ENCODE peak calls at places on chromosomes 11 and 22, in ten cellular contexts. One of them, this sample, is unnamed.

GRCh38 chr11:86174101-86175046 is 70.2 kb upstream of the EED start:
- DNase-seq in breast epithelium: peak
- DNase-seq in esophagus squamous epithelium: peak
- DNase-seq in right lobe of liver: peak
- DNase-seq in vagina: no peak
- DNase-seq in transverse colon: no peak
- DNase-seq in A549: no peak
- DNase-seq in tibial nerve: peak
- DNase-seq in prostate gland: no peak
- DNase-seq in ovary: peak
- DNase-seq in this sample: peak

GRCh38 chr22:48893288-48894063 is 934.2 kb downstream of the BRD1 start:
- DNase-seq in transverse colon: no peak
- DNase-seq in esophagus squamous epithelium: no peak
- DNase-seq in right lobe of liver: no peak
- DNase-seq in tibial nerve: no peak
- DNase-seq in prostate gland: no peak
- DNase-seq in A549: no peak
- DNase-seq in ovary: no peak
- DNase-seq in vagina: no peak
- DNase-seq in breast epithelium: no peak
- DNase-seq in this sample: peak

GRCh38 chr11:79437274-79437980 is 3.4 kb downstream of the TENM4 start:
- DNase-seq in esophagus squamous epithelium: no peak
- DNase-seq in ovary: peak
- DNase-seq in A549: no peak
- DNase-seq in vagina: no peak
- DNase-seq in prostate gland: peak
- DNase-seq in transverse colon: peak
- DNase-seq in tibial nerve: peak
- DNase-seq in breast epithelium: peak
- DNase-seq in right lobe of liver: peak
- DNase-seq in this sample: peak

GRCh38 chr11:26993965-26994446 is at the start of gene FIBIN:
- DNase-seq in tibial nerve: no peak
- DNase-seq in right lobe of liver: no peak
- DNase-seq in A549: no peak
- DNase-seq in prostate gland: no peak
- DNase-seq in esophagus squamous epithelium: no peak
- DNase-seq in vagina: no peak
- DNase-seq in ovary: peak
- DNase-seq in transverse colon: peak
- DNase-seq in breast epithelium: no peak
- DNase-seq in this sample: peak

GRCh38 chr22:35479359-35479758 is 61.3 kb upstream of the RASD2 start:
- DNase-seq in transverse colon: no peak
- DNase-seq in ovary: no peak
- DNase-seq in right lobe of liver: no peak
- DNase-seq in esophagus squamous epithelium: no peak
- DNase-seq in A549: no peak
- DNase-seq in tibial nerve: no peak
- DNase-seq in breast epithelium: no peak
- DNase-seq in prostate gland: peak
- DNase-seq in vagina: no peak
- DNase-seq in this sample: no peak

GRCh38 chr11:47611240-47611863 is 17.1 kb upstream of the C1QTNF4 start:
- DNase-seq in tibial nerve: no peak
- DNase-seq in A549: no peak
- DNase-seq in breast epithelium: no peak
- DNase-seq in ovary: no peak
- DNase-seq in right lobe of liver: no peak
- DNase-seq in transverse colon: no peak
- DNase-seq in vagina: no peak
- DNase-seq in prostate gland: no peak
- DNase-seq in esophagus squamous epithelium: no peak
- DNase-seq in this sample: no peak

GRCh38 chr11:12673601-12673923 is 659 bp upstream of the TEAD1 start:
- DNase-seq in esophagus squamous epithelium: no peak
- DNase-seq in breast epithelium: no peak
- DNase-seq in vagina: no peak
- DNase-seq in prostate gland: no peak
- DNase-seq in ovary: no peak
- DNase-seq in tibial nerve: no peak
- DNase-seq in A549: no peak
- DNase-seq in right lobe of liver: no peak
- DNase-seq in transverse colon: no peak
- DNase-seq in this sample: no peak

GRCh38 chr22:44665115-44665514 is 36.9 kb upstream of the PRR5 start:
- DNase-seq in right lobe of liver: no peak
- DNase-seq in A549: no peak
- DNase-seq in esophagus squamous epithelium: no peak
- DNase-seq in breast epithelium: no peak
- DNase-seq in vagina: no peak
- DNase-seq in prostate gland: no peak
- DNase-seq in tibial nerve: no peak
- DNase-seq in ovary: no peak
- DNase-seq in transverse colon: peak
- DNase-seq in this sample: no peak

GRCh38 chr11:65780770-65781151 is at the start of gene AP5B1:
- DNase-seq in esophagus squamous epithelium: no peak
- DNase-seq in breast epithelium: peak
- DNase-seq in A549: peak
- DNase-seq in vagina: peak
- DNase-seq in tibial nerve: peak
- DNase-seq in right lobe of liver: peak
- DNase-seq in prostate gland: peak
- DNase-seq in ovary: peak
- DNase-seq in transverse colon: peak
- DNase-seq in this sample: peak
- TF ChIP-seq POLR2A in esophagus squamous epithelium: no peak
- TF ChIP-seq POLR2A in breast epithelium: no peak
- TF ChIP-seq POLR2A in A549: peak
- TF ChIP-seq POLR2A in vagina: no peak
- TF ChIP-seq POLR2A in tibial nerve: peak
- TF ChIP-seq POLR2A in right lobe of liver: peak
- TF ChIP-seq POLR2A in prostate gland: peak
- TF ChIP-seq POLR2A in ovary: no peak
- TF ChIP-seq POLR2A in transverse colon: no peak
- TF ChIP-seq POLR2A in this sample: peak

GRCh38 chr11:68735626-68736025 is 15.7 kb downstream of the TESMIN start:
- DNase-seq in right lobe of liver: no peak
- DNase-seq in ovary: no peak
- DNase-seq in transverse colon: no peak
- DNase-seq in A549: no peak
- DNase-seq in tibial nerve: no peak
- DNase-seq in breast epithelium: no peak
- DNase-seq in esophagus squamous epithelium: no peak
- DNase-seq in prostate gland: no peak
- DNase-seq in vagina: no peak
- DNase-seq in this sample: no peak

GRCh38 chr11:68735125-68735524 is 16.2 kb downstream of the TESMIN start:
- DNase-seq in right lobe of liver: no peak
- DNase-seq in vagina: no peak
- DNase-seq in prostate gland: no peak
- DNase-seq in transverse colon: no peak
- DNase-seq in tibial nerve: no peak
- DNase-seq in A549: no peak
- DNase-seq in esophagus squamous epithelium: no peak
- DNase-seq in breast epithelium: no peak
- DNase-seq in ovary: no peak
- DNase-seq in this sample: peak
- H3K27ac ChIP-seq in right lobe of liver: no peak
- H3K27ac ChIP-seq in vagina: no peak
- H3K27ac ChIP-seq in prostate gland: no peak
- H3K27ac ChIP-seq in transverse colon: no peak
- H3K27ac ChIP-seq in tibial nerve: no peak
- H3K27ac ChIP-seq in A549: no peak
- H3K27ac ChIP-seq in esophagus squamous epithelium: no peak
- H3K27ac ChIP-seq in breast epithelium: no peak
- H3K27ac ChIP-seq in ovary: no peak
- H3K27ac ChIP-seq in this sample: peak

GRCh38 chr22:50528682-50529415 is 963 bp downstream of the TYMP start:
- DNase-seq in prostate gland: no peak
- DNase-seq in esophagus squamous epithelium: no peak
- DNase-seq in breast epithelium: no peak
- DNase-seq in ovary: no peak
- DNase-seq in right lobe of liver: peak
- DNase-seq in transverse colon: peak
- DNase-seq in A549: no peak
- DNase-seq in tibial nerve: no peak
- DNase-seq in vagina: no peak
- DNase-seq in this sample: peak
- TF ChIP-seq POLR2A in prostate gland: no peak
- TF ChIP-seq POLR2A in esophagus squamous epithelium: no peak
- TF ChIP-seq POLR2A in breast epithelium: no peak
- TF ChIP-seq POLR2A in ovary: no peak
- TF ChIP-seq POLR2A in right lobe of liver: no peak
- TF ChIP-seq POLR2A in transverse colon: no peak
- TF ChIP-seq POLR2A in A549: no peak
- TF ChIP-seq POLR2A in tibial nerve: no peak
- TF ChIP-seq POLR2A in vagina: no peak
- TF ChIP-seq POLR2A in this sample: no peak

DNA sequence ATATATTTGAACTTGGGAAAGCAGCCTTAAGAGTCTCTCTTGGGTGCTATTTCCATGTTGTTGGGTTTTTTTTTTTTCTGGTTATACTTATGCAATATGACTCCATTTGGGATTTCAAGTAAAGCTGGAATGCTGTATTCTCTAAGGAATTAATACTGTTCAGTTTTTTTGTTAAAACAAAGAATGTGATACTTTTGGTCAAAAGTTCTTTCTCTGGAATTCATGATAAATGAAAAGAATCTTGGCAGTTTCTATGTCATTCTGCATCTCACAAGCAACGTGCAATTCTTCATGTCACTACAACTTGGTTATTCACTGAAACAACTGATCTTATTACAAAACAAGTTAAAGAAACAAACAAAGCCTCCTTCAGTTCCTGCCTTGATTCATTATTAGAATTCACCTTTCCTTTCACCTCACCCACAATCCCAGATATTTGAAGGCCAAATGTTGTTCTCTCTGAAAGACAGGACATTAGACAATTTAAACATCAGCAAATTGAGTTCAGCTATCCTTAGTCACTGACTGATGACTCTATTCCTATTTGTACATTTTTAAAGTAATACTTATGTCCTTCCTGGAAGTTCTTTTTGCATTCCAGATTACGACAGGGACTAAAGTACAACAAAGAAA is 176.2 kb downstream of the SBF2 start:
- DNase-seq in A549: no peak
- DNase-seq in prostate gland: no peak
- DNase-seq in breast epithelium: no peak
- DNase-seq in ovary: no peak
- DNase-seq in vagina: no peak
- DNase-seq in tibial nerve: no peak
- DNase-seq in esophagus squamous epithelium: no peak
- DNase-seq in right lobe of liver: no peak
- DNase-seq in transverse colon: no peak
- DNase-seq in this sample: no peak
- H3K27ac ChIP-seq in A549: no peak
- H3K27ac ChIP-seq in prostate gland: no peak
- H3K27ac ChIP-seq in breast epithelium: no peak
- H3K27ac ChIP-seq in ovary: no peak
- H3K27ac ChIP-seq in vagina: peak
- H3K27ac ChIP-seq in tibial nerve: no peak
- H3K27ac ChIP-seq in esophagus squamous epithelium: peak
- H3K27ac ChIP-seq in right lobe of liver: no peak
- H3K27ac ChIP-seq in transverse colon: peak
- H3K27ac ChIP-seq in this sample: peak

DNA sequence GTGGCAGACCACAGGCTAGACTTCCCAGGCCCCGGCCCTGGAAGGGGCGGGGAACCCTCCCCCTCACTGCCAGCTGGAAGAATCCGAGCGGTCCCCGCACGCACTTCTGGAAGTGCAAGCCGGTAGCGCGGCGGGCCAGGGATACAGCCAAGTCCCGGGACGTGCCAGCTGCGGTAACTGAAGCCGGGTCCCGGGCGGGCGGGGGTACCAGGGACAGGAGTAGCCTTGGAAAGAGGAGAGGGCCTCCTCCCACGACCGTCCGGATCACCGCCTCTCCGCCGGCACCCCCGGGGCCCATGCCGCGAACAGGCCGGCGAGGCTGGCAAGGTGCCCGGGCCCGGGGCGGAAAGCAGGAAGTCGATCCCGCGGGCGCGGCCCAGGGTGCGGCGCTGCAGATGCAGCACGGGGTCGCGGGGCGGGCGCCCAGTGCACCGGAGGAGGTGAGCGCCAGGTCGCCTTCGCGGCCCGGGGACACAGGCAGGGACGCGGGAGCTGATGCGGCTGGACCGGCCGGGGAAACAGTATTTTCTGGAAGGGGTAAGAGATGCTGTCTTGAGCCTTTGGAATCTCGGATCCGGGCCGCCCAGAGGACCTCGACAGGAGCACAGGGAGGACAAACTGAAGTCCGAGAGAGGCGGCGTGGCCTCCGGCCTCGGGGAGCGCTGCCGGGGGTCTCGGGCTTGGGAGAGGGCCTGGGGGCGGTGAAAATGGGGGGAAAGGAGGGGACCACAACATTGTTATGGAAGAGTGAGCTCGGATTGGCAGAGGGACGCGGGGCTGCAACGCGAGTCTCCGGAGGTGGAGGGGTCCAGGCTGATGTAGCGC is 756 bp upstream of the SLC35C1 start:
- DNase-seq in A549: peak
- DNase-seq in breast epithelium: peak
- DNase-seq in tibial nerve: peak
- DNase-seq in ovary: peak
- DNase-seq in esophagus squamous epithelium: no peak
- DNase-seq in right lobe of liver: peak
- DNase-seq in prostate gland: peak
- DNase-seq in vagina: no peak
- DNase-seq in transverse colon: peak
- DNase-seq in this sample: peak
- TF ChIP-seq POLR2A in A549: peak
- TF ChIP-seq POLR2A in breast epithelium: no peak
- TF ChIP-seq POLR2A in tibial nerve: no peak
- TF ChIP-seq POLR2A in ovary: no peak
- TF ChIP-seq POLR2A in esophagus squamous epithelium: no peak
- TF ChIP-seq POLR2A in right lobe of liver: peak
- TF ChIP-seq POLR2A in prostate gland: peak
- TF ChIP-seq POLR2A in vagina: no peak
- TF ChIP-seq POLR2A in transverse colon: peak
- TF ChIP-seq POLR2A in this sample: no peak

DNA sequence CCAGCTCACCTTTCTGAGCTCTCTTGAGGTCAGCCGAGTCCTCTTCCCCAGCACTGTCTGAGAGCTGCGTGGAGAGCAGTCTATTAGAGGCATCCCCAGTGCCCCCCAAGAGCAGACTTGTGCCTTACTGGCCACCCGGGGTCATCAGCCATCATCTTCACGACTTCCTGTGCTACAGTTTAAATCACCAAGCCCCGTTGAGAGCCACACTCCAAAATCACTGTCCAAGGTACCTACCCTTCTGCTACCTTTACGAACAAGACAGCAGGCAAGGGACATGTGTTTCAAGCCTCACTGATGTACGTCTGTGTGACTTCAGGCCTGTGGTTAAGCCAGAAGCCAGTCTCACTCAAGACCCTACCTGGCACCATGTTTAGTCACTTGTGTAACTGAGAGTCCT is 35.1 kb downstream of the MORC2 start:
- DNase-seq in vagina: no peak
- DNase-seq in tibial nerve: no peak
- DNase-seq in transverse colon: no peak
- DNase-seq in right lobe of liver: no peak
- DNase-seq in esophagus squamous epithelium: no peak
- DNase-seq in prostate gland: no peak
- DNase-seq in ovary: no peak
- DNase-seq in A549: no peak
- DNase-seq in breast epithelium: no peak
- DNase-seq in this sample: no peak
- H3K27ac ChIP-seq in vagina: no peak
- H3K27ac ChIP-seq in tibial nerve: no peak
- H3K27ac ChIP-seq in transverse colon: no peak
- H3K27ac ChIP-seq in right lobe of liver: no peak
- H3K27ac ChIP-seq in esophagus squamous epithelium: no peak
- H3K27ac ChIP-seq in prostate gland: no peak
- H3K27ac ChIP-seq in ovary: no peak
- H3K27ac ChIP-seq in A549: no peak
- H3K27ac ChIP-seq in breast epithelium: no peak
- H3K27ac ChIP-seq in this sample: no peak

This sample was measured in upper lobe of left lung.